ENCODE peak calls at places on chromosomes 2 and 18, in eight cellular contexts. One of them, this sample, is unnamed.

GRCh38 chr2:104844813-104845551 is 8.9 kb upstream of the POU3F3 start:
- DNase-seq in T-cell: no peak
- DNase-seq in GM12864: no peak
- DNase-seq in GDM1: no peak
- DNase-seq in activated T-cell treated with anti-CD3 and anti-CD28 coated beads, Interleukin-2, amount 50 U/mL, for 1 hour: no peak
- DNase-seq in type B pancreatic cell: no peak
- DNase-seq in Panc1: no peak
- DNase-seq in naive thymus-derived CD4-positive, alpha-beta T cell: no peak
- DNase-seq in this sample: no peak

GRCh38 chr2:40820319-40820718 is 368.4 kb upstream of the SLC8A1 start:
- DNase-seq in activated T-cell treated with anti-CD3 and anti-CD28 coated beads, Interleukin-2, amount 50 U/mL, for 1 hour: no peak
- DNase-seq in type B pancreatic cell: no peak
- DNase-seq in naive thymus-derived CD4-positive, alpha-beta T cell: no peak
- DNase-seq in GM12864: no peak
- DNase-seq in GDM1: no peak
- DNase-seq in T-cell: no peak
- DNase-seq in Panc1: no peak
- DNase-seq in this sample: no peak

GRCh38 chr2:33788044-33788443 is 188.9 kb upstream of the FAM98A start:
- DNase-seq in T-cell: no peak
- DNase-seq in GDM1: no peak
- DNase-seq in GM12864: no peak
- DNase-seq in naive thymus-derived CD4-positive, alpha-beta T cell: no peak
- DNase-seq in Panc1: no peak
- DNase-seq in type B pancreatic cell: no peak
- DNase-seq in activated T-cell treated with anti-CD3 and anti-CD28 coated beads, Interleukin-2, amount 50 U/mL, for 1 hour: no peak
- DNase-seq in this sample: no peak

GRCh38 chr18:24214913-24215312 is 76.1 kb downstream of the CABYR start:
- DNase-seq in GM12864: no peak
- DNase-seq in Panc1: no peak
- DNase-seq in GDM1: no peak
- DNase-seq in activated T-cell treated with anti-CD3 and anti-CD28 coated beads, Interleukin-2, amount 50 U/mL, for 1 hour: no peak
- DNase-seq in type B pancreatic cell: no peak
- DNase-seq in naive thymus-derived CD4-positive, alpha-beta T cell: no peak
- DNase-seq in T-cell: no peak
- DNase-seq in this sample: no peak

GRCh38 chr18:7459851-7460774 is 107.0 kb upstream of the PTPRM start:
- DNase-seq in GDM1: no peak
- DNase-seq in Panc1: no peak
- DNase-seq in GM12864: no peak
- DNase-seq in activated T-cell treated with anti-CD3 and anti-CD28 coated beads, Interleukin-2, amount 50 U/mL, for 1 hour: no peak
- DNase-seq in naive thymus-derived CD4-positive, alpha-beta T cell: no peak
- DNase-seq in type B pancreatic cell: no peak
- DNase-seq in T-cell: no peak
- DNase-seq in this sample: no peak

GRCh38 chr2:24515841-24516240 is 24.8 kb downstream of the NCOA1 start:
- DNase-seq in activated T-cell treated with anti-CD3 and anti-CD28 coated beads, Interleukin-2, amount 50 U/mL, for 1 hour: no peak
- DNase-seq in type B pancreatic cell: no peak
- DNase-seq in Panc1: no peak
- DNase-seq in GDM1: peak
- DNase-seq in naive thymus-derived CD4-positive, alpha-beta T cell: no peak
- DNase-seq in GM12864: no peak
- DNase-seq in T-cell: no peak
- DNase-seq in this sample: no peak

GRCh38 chr2:68272246-68272987 is 20.1 kb upstream of the PPP3R1 start:
- DNase-seq in type B pancreatic cell: no peak
- DNase-seq in T-cell: no peak
- DNase-seq in GDM1: no peak
- DNase-seq in Panc1: no peak
- DNase-seq in naive thymus-derived CD4-positive, alpha-beta T cell: no peak
- DNase-seq in activated T-cell treated with anti-CD3 and anti-CD28 coated beads, Interleukin-2, amount 50 U/mL, for 1 hour: no peak
- DNase-seq in GM12864: no peak
- DNase-seq in this sample: no peak

GRCh38 chr2:130877258-130877657 is 40.5 kb downstream of the ARHGEF4 start:
- DNase-seq in naive thymus-derived CD4-positive, alpha-beta T cell: no peak
- DNase-seq in T-cell: no peak
- DNase-seq in GDM1: no peak
- DNase-seq in activated T-cell treated with anti-CD3 and anti-CD28 coated beads, Interleukin-2, amount 50 U/mL, for 1 hour: no peak
- DNase-seq in GM12864: no peak
- DNase-seq in Panc1: no peak
- DNase-seq in type B pancreatic cell: no peak
- DNase-seq in this sample: no peak

GRCh38 chr2:65198737-65199136 is 28.9 kb upstream of the ACTR2 start:
- DNase-seq in GM12864: no peak
- DNase-seq in type B pancreatic cell: no peak
- DNase-seq in Panc1: no peak
- DNase-seq in activated T-cell treated with anti-CD3 and anti-CD28 coated beads, Interleukin-2, amount 50 U/mL, for 1 hour: no peak
- DNase-seq in GDM1: no peak
- DNase-seq in naive thymus-derived CD4-positive, alpha-beta T cell: no peak
- DNase-seq in T-cell: no peak
- DNase-seq in this sample: no peak

GRCh38 chr2:190159453-190159852 is 96.9 kb upstream of the MSTN start:
- DNase-seq in Panc1: no peak
- DNase-seq in naive thymus-derived CD4-positive, alpha-beta T cell: no peak
- DNase-seq in activated T-cell treated with anti-CD3 and anti-CD28 coated beads, Interleukin-2, amount 50 U/mL, for 1 hour: no peak
- DNase-seq in GM12864: no peak
- DNase-seq in T-cell: no peak
- DNase-seq in type B pancreatic cell: no peak
- DNase-seq in GDM1: no peak
- DNase-seq in this sample: no peak

GRCh38 chr2:179701524-179702110 is 159.8 kb downstream of the ZNF385B start:
- DNase-seq in Panc1: no peak
- DNase-seq in T-cell: no peak
- DNase-seq in type B pancreatic cell: no peak
- DNase-seq in activated T-cell treated with anti-CD3 and anti-CD28 coated beads, Interleukin-2, amount 50 U/mL, for 1 hour: no peak
- DNase-seq in GM12864: no peak
- DNase-seq in naive thymus-derived CD4-positive, alpha-beta T cell: no peak
- DNase-seq in GDM1: no peak
- DNase-seq in this sample: no peak

GRCh38 chr18:23935804-23936203 is 78.8 kb upstream of the TTC39C start:
- DNase-seq in GM12864: no peak
- DNase-seq in GDM1: no peak
- DNase-seq in T-cell: peak
- DNase-seq in activated T-cell treated with anti-CD3 and anti-CD28 coated beads, Interleukin-2, amount 50 U/mL, for 1 hour: no peak
- DNase-seq in naive thymus-derived CD4-positive, alpha-beta T cell: no peak
- DNase-seq in Panc1: no peak
- DNase-seq in type B pancreatic cell: no peak
- DNase-seq in this sample: no peak

GRCh38 chr18:10205136-10205535 is 249.3 kb upstream of the APCDD1 start:
- DNase-seq in GM12864: no peak
- DNase-seq in Panc1: no peak
- DNase-seq in naive thymus-derived CD4-positive, alpha-beta T cell: no peak
- DNase-seq in activated T-cell treated with anti-CD3 and anti-CD28 coated beads, Interleukin-2, amount 50 U/mL, for 1 hour: no peak
- DNase-seq in GDM1: no peak
- DNase-seq in type B pancreatic cell: no peak
- DNase-seq in T-cell: no peak
- DNase-seq in this sample: no peak

GRCh38 chr2:127641846-127642510 is 4.0 kb upstream of the GPR17 start:
- DNase-seq in GM12864: no peak
- DNase-seq in type B pancreatic cell: no peak
- DNase-seq in activated T-cell treated with anti-CD3 and anti-CD28 coated beads, Interleukin-2, amount 50 U/mL, for 1 hour: peak
- DNase-seq in Panc1: no peak
- DNase-seq in GDM1: peak
- DNase-seq in T-cell: peak
- DNase-seq in naive thymus-derived CD4-positive, alpha-beta T cell: peak
- DNase-seq in this sample: no peak

GRCh38 chr2:128769457-128770142 is 450.9 kb upstream of the HS6ST1 start:
- DNase-seq in activated T-cell treated with anti-CD3 and anti-CD28 coated beads, Interleukin-2, amount 50 U/mL, for 1 hour: no peak
- DNase-seq in Panc1: no peak
- DNase-seq in T-cell: no peak
- DNase-seq in type B pancreatic cell: no peak
- DNase-seq in GDM1: no peak
- DNase-seq in GM12864: no peak
- DNase-seq in naive thymus-derived CD4-positive, alpha-beta T cell: no peak
- DNase-seq in this sample: no peak

GRCh38 chr2:167759531-167759930 is 487.9 kb downstream of the STK39 start:
- DNase-seq in GDM1: no peak
- DNase-seq in T-cell: no peak
- DNase-seq in naive thymus-derived CD4-positive, alpha-beta T cell: no peak
- DNase-seq in GM12864: no peak
- DNase-seq in type B pancreatic cell: no peak
- DNase-seq in Panc1: no peak
- DNase-seq in activated T-cell treated with anti-CD3 and anti-CD28 coated beads, Interleukin-2, amount 50 U/mL, for 1 hour: no peak
- DNase-seq in this sample: no peak

GRCh38 chr2:64133354-64133753 is 10.9 kb downstream of the PELI1 start:
- DNase-seq in naive thymus-derived CD4-positive, alpha-beta T cell: no peak
- DNase-seq in GDM1: no peak
- DNase-seq in Panc1: no peak
- DNase-seq in GM12864: no peak
- DNase-seq in T-cell: no peak
- DNase-seq in type B pancreatic cell: no peak
- DNase-seq in activated T-cell treated with anti-CD3 and anti-CD28 coated beads, Interleukin-2, amount 50 U/mL, for 1 hour: no peak
- DNase-seq in this sample: no peak

GRCh38 chr2:233414777-233415570 is 60.7 kb downstream of the DGKD start:
- DNase-seq in GM12864: no peak
- DNase-seq in Panc1: no peak
- DNase-seq in activated T-cell treated with anti-CD3 and anti-CD28 coated beads, Interleukin-2, amount 50 U/mL, for 1 hour: no peak
- DNase-seq in type B pancreatic cell: peak
- DNase-seq in GDM1: no peak
- DNase-seq in T-cell: no peak
- DNase-seq in naive thymus-derived CD4-positive, alpha-beta T cell: no peak
- DNase-seq in this sample: no peak

GRCh38 chr2:145221511-145221910 is 701.6 kb upstream of the ZEB2 start:
- DNase-seq in naive thymus-derived CD4-positive, alpha-beta T cell: no peak
- DNase-seq in GDM1: no peak
- DNase-seq in T-cell: no peak
- DNase-seq in GM12864: no peak
- DNase-seq in Panc1: no peak
- DNase-seq in activated T-cell treated with anti-CD3 and anti-CD28 coated beads, Interleukin-2, amount 50 U/mL, for 1 hour: no peak
- DNase-seq in type B pancreatic cell: no peak
- DNase-seq in this sample: no peak

GRCh38 chr2:181185948-181186347 is 205.5 kb downstream of the UBE2E3 start:
- DNase-seq in type B pancreatic cell: no peak
- DNase-seq in Panc1: no peak
- DNase-seq in GM12864: no peak
- DNase-seq in T-cell: no peak
- DNase-seq in activated T-cell treated with anti-CD3 and anti-CD28 coated beads, Interleukin-2, amount 50 U/mL, for 1 hour: no peak
- DNase-seq in GDM1: no peak
- DNase-seq in naive thymus-derived CD4-positive, alpha-beta T cell: no peak
- DNase-seq in this sample: no peak

GRCh38 chr2:72511906-72512305 is 313.9 kb downstream of the EXOC6B start:
- DNase-seq in activated T-cell treated with anti-CD3 and anti-CD28 coated beads, Interleukin-2, amount 50 U/mL, for 1 hour: no peak
- DNase-seq in T-cell: no peak
- DNase-seq in GDM1: no peak
- DNase-seq in Panc1: no peak
- DNase-seq in type B pancreatic cell: no peak
- DNase-seq in naive thymus-derived CD4-positive, alpha-beta T cell: no peak
- DNase-seq in GM12864: no peak
- DNase-seq in this sample: no peak

GRCh38 chr2:241771286-241772062 is 5.1 kb upstream of the GAL3ST2 start:
- DNase-seq in T-cell: no peak
- DNase-seq in GM12864: no peak
- DNase-seq in type B pancreatic cell: no peak
- DNase-seq in activated T-cell treated with anti-CD3 and anti-CD28 coated beads, Interleukin-2, amount 50 U/mL, for 1 hour: peak
- DNase-seq in GDM1: no peak
- DNase-seq in naive thymus-derived CD4-positive, alpha-beta T cell: no peak
- DNase-seq in Panc1: no peak
- DNase-seq in this sample: no peak

GRCh38 chr18:45657357-45658335 is 42.4 kb downstream of the SLC14A2 start:
- DNase-seq in type B pancreatic cell: no peak
- DNase-seq in T-cell: no peak
- DNase-seq in activated T-cell treated with anti-CD3 and anti-CD28 coated beads, Interleukin-2, amount 50 U/mL, for 1 hour: no peak
- DNase-seq in Panc1: no peak
- DNase-seq in GM12864: no peak
- DNase-seq in GDM1: no peak
- DNase-seq in naive thymus-derived CD4-positive, alpha-beta T cell: no peak
- DNase-seq in this sample: no peak

GRCh38 chr2:235827585-235827992 is 333.7 kb downstream of the AGAP1 start:
- DNase-seq in GDM1: no peak
- DNase-seq in GM12864: no peak
- DNase-seq in T-cell: no peak
- DNase-seq in type B pancreatic cell: no peak
- DNase-seq in Panc1: peak
- DNase-seq in activated T-cell treated with anti-CD3 and anti-CD28 coated beads, Interleukin-2, amount 50 U/mL, for 1 hour: no peak
- DNase-seq in naive thymus-derived CD4-positive, alpha-beta T cell: no peak
- DNase-seq in this sample: no peak

GRCh38 chr2:144256996-144257707 is 262.8 kb downstream of the ZEB2 start:
- DNase-seq in type B pancreatic cell: no peak
- DNase-seq in activated T-cell treated with anti-CD3 and anti-CD28 coated beads, Interleukin-2, amount 50 U/mL, for 1 hour: no peak
- DNase-seq in T-cell: no peak
- DNase-seq in GM12864: no peak
- DNase-seq in naive thymus-derived CD4-positive, alpha-beta T cell: no peak
- DNase-seq in GDM1: no peak
- DNase-seq in Panc1: no peak
- DNase-seq in this sample: no peak

GRCh38 chr2:7116516-7116915 is 199.3 kb downstream of the RNF144A start:
- DNase-seq in T-cell: no peak
- DNase-seq in naive thymus-derived CD4-positive, alpha-beta T cell: no peak
- DNase-seq in Panc1: no peak
- DNase-seq in activated T-cell treated with anti-CD3 and anti-CD28 coated beads, Interleukin-2, amount 50 U/mL, for 1 hour: no peak
- DNase-seq in GM12864: no peak
- DNase-seq in type B pancreatic cell: no peak
- DNase-seq in GDM1: no peak
- DNase-seq in this sample: no peak

GRCh38 chr2:3159801-3160545 is 217.6 kb downstream of the EIPR1 start:
- DNase-seq in T-cell: no peak
- DNase-seq in GDM1: no peak
- DNase-seq in GM12864: no peak
- DNase-seq in type B pancreatic cell: no peak
- DNase-seq in Panc1: no peak
- DNase-seq in naive thymus-derived CD4-positive, alpha-beta T cell: no peak
- DNase-seq in activated T-cell treated with anti-CD3 and anti-CD28 coated beads, Interleukin-2, amount 50 U/mL, for 1 hour: no peak
- DNase-seq in this sample: no peak

GRCh38 chr2:226733189-226733858 is 66.3 kb downstream of the IRS1 start:
- DNase-seq in GM12864: no peak
- DNase-seq in GDM1: no peak
- DNase-seq in activated T-cell treated with anti-CD3 and anti-CD28 coated beads, Interleukin-2, amount 50 U/mL, for 1 hour: no peak
- DNase-seq in type B pancreatic cell: no peak
- DNase-seq in naive thymus-derived CD4-positive, alpha-beta T cell: no peak
- DNase-seq in T-cell: no peak
- DNase-seq in Panc1: no peak
- DNase-seq in this sample: no peak

GRCh38 chr2:226300487-226300886 is 499.1 kb downstream of the IRS1 start:
- DNase-seq in activated T-cell treated with anti-CD3 and anti-CD28 coated beads, Interleukin-2, amount 50 U/mL, for 1 hour: no peak
- DNase-seq in naive thymus-derived CD4-positive, alpha-beta T cell: no peak
- DNase-seq in GDM1: no peak
- DNase-seq in T-cell: no peak
- DNase-seq in Panc1: no peak
- DNase-seq in type B pancreatic cell: no peak
- DNase-seq in GM12864: peak
- DNase-seq in this sample: no peak

GRCh38 chr2:7467782-7468447 is 550.7 kb downstream of the RNF144A start:
- DNase-seq in Panc1: no peak
- DNase-seq in T-cell: peak
- DNase-seq in type B pancreatic cell: no peak
- DNase-seq in naive thymus-derived CD4-positive, alpha-beta T cell: no peak
- DNase-seq in GDM1: no peak
- DNase-seq in activated T-cell treated with anti-CD3 and anti-CD28 coated beads, Interleukin-2, amount 50 U/mL, for 1 hour: no peak
- DNase-seq in GM12864: no peak
- DNase-seq in this sample: no peak

GRCh38 chr2:105595536-105595935 is 149.2 kb upstream of the NCK2 start:
- DNase-seq in T-cell: no peak
- DNase-seq in GDM1: no peak
- DNase-seq in GM12864: no peak
- DNase-seq in type B pancreatic cell: no peak
- DNase-seq in activated T-cell treated with anti-CD3 and anti-CD28 coated beads, Interleukin-2, amount 50 U/mL, for 1 hour: no peak
- DNase-seq in Panc1: no peak
- DNase-seq in naive thymus-derived CD4-positive, alpha-beta T cell: no peak
- DNase-seq in this sample: no peak

This sample was measured in GM12878.